ENCODE peak calls at places on chromosome 3, in five cellular contexts. One of them, this sample, is unnamed.

GRCh38 chr3:141427764-141428163 is 59.1 kb upstream of the RASA2 start:
- DNase-seq in HepG2: no peak
- DNase-seq in K562: no peak
- DNase-seq in SK-N-SH: no peak
- DNase-seq in HCT116: no peak
- DNase-seq in this sample: no peak

GRCh38 chr3:143436231-143436930 is 316.8 kb downstream of the CHST2 start:
- DNase-seq in HepG2: no peak
- DNase-seq in HCT116: no peak
- DNase-seq in K562: no peak
- DNase-seq in SK-N-SH: no peak
- DNase-seq in this sample: no peak

GRCh38 chr3:111045564-111045963 is 26.1 kb upstream of the NECTIN3 start:
- DNase-seq in K562: no peak
- DNase-seq in SK-N-SH: no peak
- DNase-seq in HepG2: no peak
- DNase-seq in HCT116: no peak
- DNase-seq in this sample: no peak

GRCh38 chr3:170909129-170909903 is 879 bp upstream of the EIF5A2 start:
- DNase-seq in SK-N-SH: no peak
- DNase-seq in HCT116: no peak
- DNase-seq in HepG2: peak
- DNase-seq in K562: no peak
- DNase-seq in this sample: no peak

GRCh38 chr3:38165722-38166387 is 518 bp downstream of the OXSR1 start:
- DNase-seq in HepG2: peak
- DNase-seq in SK-N-SH: no peak
- DNase-seq in HCT116: no peak
- DNase-seq in K562: no peak
- DNase-seq in this sample: peak

GRCh38 chr3:69006083-69006482 is 7.4 kb downstream of the EOGT start:
- DNase-seq in K562: no peak
- DNase-seq in SK-N-SH: no peak
- DNase-seq in HepG2: no peak
- DNase-seq in HCT116: no peak
- DNase-seq in this sample: no peak

GRCh38 chr3:72487078-72487765 is 361.0 kb downstream of the SHQ1 start:
- DNase-seq in K562: peak
- DNase-seq in SK-N-SH: no peak
- DNase-seq in HCT116: peak
- DNase-seq in HepG2: peak
- DNase-seq in this sample: peak

GRCh38 chr3:107361633-107362032 is 15.6 kb upstream of the CCDC54 start:
- DNase-seq in SK-N-SH: no peak
- DNase-seq in HCT116: no peak
- DNase-seq in K562: no peak
- DNase-seq in HepG2: no peak
- DNase-seq in this sample: no peak

GRCh38 chr3:44525060-44525459 is 29.9 kb upstream of the ZKSCAN7 start:
- DNase-seq in SK-N-SH: no peak
- DNase-seq in HCT116: no peak
- DNase-seq in K562: no peak
- DNase-seq in HepG2: no peak
- DNase-seq in this sample: no peak

GRCh38 chr3:117997201-117998049 is 1037.2 kb downstream of the IGSF11 start:
- DNase-seq in HCT116: peak
- DNase-seq in HepG2: peak
- DNase-seq in K562: peak
- DNase-seq in SK-N-SH: peak
- DNase-seq in this sample: peak

GRCh38 chr3:171860830-171861535 is 17.8 kb downstream of the TMEM212 start:
- DNase-seq in HepG2: no peak
- DNase-seq in HCT116: no peak
- DNase-seq in SK-N-SH: no peak
- DNase-seq in K562: no peak
- DNase-seq in this sample: no peak

GRCh38 chr3:141485578-141486415 is 1.0 kb upstream of the RASA2 start:
- DNase-seq in HCT116: peak
- DNase-seq in SK-N-SH: no peak
- DNase-seq in K562: peak
- DNase-seq in HepG2: peak
- DNase-seq in this sample: peak

GRCh38 chr3:52331906-52332305 is 15.8 kb downstream of the DNAH1 start:
- DNase-seq in HepG2: no peak
- DNase-seq in K562: no peak
- DNase-seq in HCT116: no peak
- DNase-seq in SK-N-SH: no peak
- DNase-seq in this sample: no peak

GRCh38 chr3:9669720-9670432 is 20.6 kb downstream of the MTMR14 start:
- DNase-seq in HCT116: no peak
- DNase-seq in K562: no peak
- DNase-seq in HepG2: no peak
- DNase-seq in SK-N-SH: peak
- DNase-seq in this sample: no peak

GRCh38 chr3:56915969-56916586 is 114.3 kb upstream of the ARHGEF3 start:
- DNase-seq in K562: no peak
- DNase-seq in HepG2: no peak
- DNase-seq in HCT116: no peak
- DNase-seq in SK-N-SH: no peak
- DNase-seq in this sample: no peak

GRCh38 chr3:52053307-52054304 is 2.8 kb downstream of the DUSP7 start:
- DNase-seq in HCT116: no peak
- DNase-seq in K562: no peak
- DNase-seq in HepG2: no peak
- DNase-seq in SK-N-SH: no peak
- DNase-seq in this sample: peak

GRCh38 chr3:31341130-31341529 is 191.6 kb upstream of the STT3B start:
- DNase-seq in SK-N-SH: peak
- DNase-seq in K562: no peak
- DNase-seq in HCT116: no peak
- DNase-seq in HepG2: peak
- DNase-seq in this sample: peak

GRCh38 chr3:131564812-131565211 is 62.0 kb upstream of the MRPL3 start:
- DNase-seq in SK-N-SH: no peak
- DNase-seq in HepG2: no peak
- DNase-seq in K562: no peak
- DNase-seq in HCT116: no peak
- DNase-seq in this sample: no peak

GRCh38 chr3:180040966-180041365 is 4.2 kb upstream of the PEX5L start:
- DNase-seq in HCT116: no peak
- DNase-seq in SK-N-SH: no peak
- DNase-seq in HepG2: no peak
- DNase-seq in K562: no peak
- DNase-seq in this sample: no peak

GRCh38 chr3:167705840-167706239 is 28.9 kb downstream of the PDCD10 start:
- DNase-seq in HepG2: no peak
- DNase-seq in SK-N-SH: no peak
- DNase-seq in HCT116: no peak
- DNase-seq in K562: no peak
- DNase-seq in this sample: no peak

GRCh38 chr3:184472723-184473419 is 88.7 kb upstream of the EPHB3 start:
- DNase-seq in SK-N-SH: no peak
- DNase-seq in HepG2: no peak
- DNase-seq in K562: no peak
- DNase-seq in HCT116: no peak
- DNase-seq in this sample: no peak

GRCh38 chr3:32313723-32314473 is 75.4 kb downstream of the CMTM8 start:
- DNase-seq in HCT116: peak
- DNase-seq in K562: no peak
- DNase-seq in SK-N-SH: no peak
- DNase-seq in HepG2: no peak
- DNase-seq in this sample: no peak

GRCh38 chr3:98741121-98741716 is 21.9 kb upstream of the ST3GAL6 start:
- DNase-seq in SK-N-SH: no peak
- DNase-seq in HepG2: peak
- DNase-seq in K562: no peak
- DNase-seq in HCT116: no peak
- DNase-seq in this sample: no peak

GRCh38 chr3:77421916-77422315 is 382.0 kb downstream of the ROBO2 start:
- DNase-seq in HepG2: no peak
- DNase-seq in K562: no peak
- DNase-seq in SK-N-SH: no peak
- DNase-seq in HCT116: no peak
- DNase-seq in this sample: no peak

GRCh38 chr3:134874737-134875413 is 79.8 kb downstream of the EPHB1 start:
- DNase-seq in K562: no peak
- DNase-seq in SK-N-SH: no peak
- DNase-seq in HepG2: peak
- DNase-seq in HCT116: no peak
- DNase-seq in this sample: no peak

GRCh38 chr3:133965033-133965570 is 64.6 kb downstream of the SLCO2A1 start:
- DNase-seq in HepG2: no peak
- DNase-seq in K562: no peak
- DNase-seq in HCT116: no peak
- DNase-seq in SK-N-SH: no peak
- DNase-seq in this sample: no peak

GRCh38 chr3:155805802-155806618 is at the start of gene C3orf33:
- DNase-seq in K562: peak
- DNase-seq in SK-N-SH: peak
- DNase-seq in HepG2: peak
- DNase-seq in HCT116: peak
- DNase-seq in this sample: peak

GRCh38 chr3:5205165-5205941 is 17.8 kb downstream of the EDEM1 start:
- DNase-seq in K562: no peak
- DNase-seq in HepG2: no peak
- DNase-seq in SK-N-SH: no peak
- DNase-seq in HCT116: no peak
- DNase-seq in this sample: no peak
- TF ChIP-seq JUND in K562: no peak
- TF ChIP-seq JUND in HepG2: no peak
- TF ChIP-seq JUND in SK-N-SH: no peak
- TF ChIP-seq JUND in HCT116: no peak
- TF ChIP-seq JUND in this sample: no peak

GRCh38 chr3:18837137-18837536 is 311.2 kb upstream of the KCNH8 start:
- DNase-seq in HCT116: no peak
- DNase-seq in HepG2: no peak
- DNase-seq in SK-N-SH: no peak
- DNase-seq in K562: no peak
- DNase-seq in this sample: no peak
- TF ChIP-seq JUND in HCT116: no peak
- TF ChIP-seq JUND in HepG2: no peak
- TF ChIP-seq JUND in SK-N-SH: no peak
- TF ChIP-seq JUND in K562: no peak
- TF ChIP-seq JUND in this sample: no peak

DNA sequence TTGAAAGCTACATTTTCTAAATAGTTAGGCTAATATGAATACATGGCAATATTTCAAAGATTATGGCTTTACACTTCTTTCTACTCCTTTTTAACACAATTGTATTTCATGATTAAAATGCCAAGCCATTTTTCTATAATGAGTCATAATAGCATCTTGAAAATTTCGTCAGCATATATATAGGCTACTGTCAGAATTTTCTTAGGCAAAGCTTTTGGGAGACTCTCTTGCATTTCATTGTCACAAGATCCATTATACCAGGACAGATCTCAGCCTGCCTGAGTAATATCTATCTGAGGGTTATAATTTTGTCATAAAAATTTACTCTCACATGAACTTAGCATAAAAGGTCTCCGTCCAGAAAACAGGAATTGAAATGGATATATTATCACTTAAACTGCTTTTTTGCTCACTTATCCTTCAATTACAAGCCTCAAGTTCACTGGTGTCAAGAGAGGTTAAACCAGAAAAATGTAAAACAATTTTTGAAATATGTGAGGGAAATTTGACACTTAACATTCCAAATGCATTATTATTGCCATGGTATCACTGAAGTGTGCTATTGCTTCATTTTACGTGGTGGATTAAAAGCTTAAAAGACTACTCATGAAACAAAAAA is 37.2 kb downstream of the CPA3 start:
- DNase-seq in K562: no peak
- DNase-seq in HCT116: no peak
- DNase-seq in HepG2: no peak
- DNase-seq in SK-N-SH: no peak
- DNase-seq in this sample: no peak
- TF ChIP-seq JUND in K562: no peak
- TF ChIP-seq JUND in HCT116: no peak
- TF ChIP-seq JUND in HepG2: no peak
- TF ChIP-seq JUND in SK-N-SH: peak
- TF ChIP-seq JUND in this sample: no peak

GRCh38 chr3:55309336-55309735 is 177.8 kb downstream of the WNT5A start:
- DNase-seq in SK-N-SH: no peak
- DNase-seq in HepG2: no peak
- DNase-seq in HCT116: no peak
- DNase-seq in K562: no peak
- DNase-seq in this sample: no peak
- TF ChIP-seq JUND in SK-N-SH: no peak
- TF ChIP-seq JUND in HepG2: no peak
- TF ChIP-seq JUND in HCT116: no peak
- TF ChIP-seq JUND in K562: no peak
- TF ChIP-seq JUND in this sample: no peak

GRCh38 chr3:197746214-197746613 is 3.5 kb upstream of the FYTTD1 start:
- DNase-seq in HCT116: no peak
- DNase-seq in K562: no peak
- DNase-seq in HepG2: no peak
- DNase-seq in SK-N-SH: no peak
- DNase-seq in this sample: no peak
- TF ChIP-seq JUND in HCT116: no peak
- TF ChIP-seq JUND in K562: peak
- TF ChIP-seq JUND in HepG2: no peak
- TF ChIP-seq JUND in SK-N-SH: no peak
- TF ChIP-seq JUND in this sample: no peak